ENCODE peak calls at places on chromosome 18, in ten cellular contexts. One of them, this sample, is unnamed.

GRCh38 chr18:47113796-47114540 is 36.3 kb downstream of the HDHD2 start:
- DNase-seq in AG04449: no peak
- DNase-seq in CD8-positive, alpha-beta T cell: no peak
- DNase-seq in activated CD4-positive, alpha-beta T cell treated with anti-CD3 and anti-CD28 coated beads for 24 hours: no peak
- DNase-seq in NCI-H1105 treated with DMSO at 0.1 percent for 48 hours: no peak
- DNase-seq in Caki2: no peak
- DNase-seq in stimulated activated CD4-positive, alpha-beta T cell treated with anti-CD3 and anti-CD28 coated beads, Interleukin-15, amount 100 ng/mL, for 1 hour: no peak
- DNase-seq in erythroblast: no peak
- DNase-seq in GM23248: peak
- DNase-seq in EL: peak
- DNase-seq in this sample: no peak

GRCh38 chr18:42426496-42427015 is 471.5 kb downstream of the PIK3C3 start:
- DNase-seq in EL: no peak
- DNase-seq in NCI-H1105 treated with DMSO at 0.1 percent for 48 hours: no peak
- DNase-seq in GM23248: no peak
- DNase-seq in erythroblast: no peak
- DNase-seq in AG04449: no peak
- DNase-seq in stimulated activated CD4-positive, alpha-beta T cell treated with anti-CD3 and anti-CD28 coated beads, Interleukin-15, amount 100 ng/mL, for 1 hour: no peak
- DNase-seq in activated CD4-positive, alpha-beta T cell treated with anti-CD3 and anti-CD28 coated beads for 24 hours: no peak
- DNase-seq in Caki2: no peak
- DNase-seq in CD8-positive, alpha-beta T cell: no peak
- DNase-seq in this sample: no peak

GRCh38 chr18:48034651-48035555 is 104.4 kb upstream of the SMAD2 start:
- DNase-seq in CD8-positive, alpha-beta T cell: no peak
- DNase-seq in GM23248: no peak
- DNase-seq in Caki2: no peak
- DNase-seq in EL: no peak
- DNase-seq in stimulated activated CD4-positive, alpha-beta T cell treated with anti-CD3 and anti-CD28 coated beads, Interleukin-15, amount 100 ng/mL, for 1 hour: no peak
- DNase-seq in activated CD4-positive, alpha-beta T cell treated with anti-CD3 and anti-CD28 coated beads for 24 hours: no peak
- DNase-seq in erythroblast: no peak
- DNase-seq in AG04449: no peak
- DNase-seq in NCI-H1105 treated with DMSO at 0.1 percent for 48 hours: no peak
- DNase-seq in this sample: no peak

GRCh38 chr18:76803814-76804213 is 18.5 kb upstream of the ZNF236 start:
- DNase-seq in Caki2: peak
- DNase-seq in stimulated activated CD4-positive, alpha-beta T cell treated with anti-CD3 and anti-CD28 coated beads, Interleukin-15, amount 100 ng/mL, for 1 hour: peak
- DNase-seq in AG04449: no peak
- DNase-seq in CD8-positive, alpha-beta T cell: peak
- DNase-seq in activated CD4-positive, alpha-beta T cell treated with anti-CD3 and anti-CD28 coated beads for 24 hours: peak
- DNase-seq in NCI-H1105 treated with DMSO at 0.1 percent for 48 hours: peak
- DNase-seq in erythroblast: peak
- DNase-seq in GM23248: peak
- DNase-seq in EL: peak
- DNase-seq in this sample: peak

GRCh38 chr18:46555724-46556123 is 101.3 kb downstream of the LOXHD1 start:
- DNase-seq in CD8-positive, alpha-beta T cell: no peak
- DNase-seq in erythroblast: peak
- DNase-seq in GM23248: peak
- DNase-seq in stimulated activated CD4-positive, alpha-beta T cell treated with anti-CD3 and anti-CD28 coated beads, Interleukin-15, amount 100 ng/mL, for 1 hour: no peak
- DNase-seq in EL: peak
- DNase-seq in AG04449: no peak
- DNase-seq in Caki2: no peak
- DNase-seq in NCI-H1105 treated with DMSO at 0.1 percent for 48 hours: no peak
- DNase-seq in activated CD4-positive, alpha-beta T cell treated with anti-CD3 and anti-CD28 coated beads for 24 hours: no peak
- DNase-seq in this sample: no peak

GRCh38 chr18:8870528-8870927 is 165.2 kb downstream of the MTCL1 start:
- DNase-seq in GM23248: peak
- DNase-seq in Caki2: no peak
- DNase-seq in erythroblast: no peak
- DNase-seq in CD8-positive, alpha-beta T cell: no peak
- DNase-seq in stimulated activated CD4-positive, alpha-beta T cell treated with anti-CD3 and anti-CD28 coated beads, Interleukin-15, amount 100 ng/mL, for 1 hour: no peak
- DNase-seq in AG04449: no peak
- DNase-seq in activated CD4-positive, alpha-beta T cell treated with anti-CD3 and anti-CD28 coated beads for 24 hours: no peak
- DNase-seq in EL: peak
- DNase-seq in NCI-H1105 treated with DMSO at 0.1 percent for 48 hours: no peak
- DNase-seq in this sample: no peak

GRCh38 chr18:27661320-27662049 is 476.4 kb upstream of the CHST9 start:
- DNase-seq in CD8-positive, alpha-beta T cell: no peak
- DNase-seq in EL: no peak
- DNase-seq in AG04449: no peak
- DNase-seq in erythroblast: no peak
- DNase-seq in activated CD4-positive, alpha-beta T cell treated with anti-CD3 and anti-CD28 coated beads for 24 hours: no peak
- DNase-seq in stimulated activated CD4-positive, alpha-beta T cell treated with anti-CD3 and anti-CD28 coated beads, Interleukin-15, amount 100 ng/mL, for 1 hour: no peak
- DNase-seq in NCI-H1105 treated with DMSO at 0.1 percent for 48 hours: peak
- DNase-seq in GM23248: no peak
- DNase-seq in Caki2: no peak
- DNase-seq in this sample: no peak

GRCh38 chr18:75081486-75081885 is 127.5 kb downstream of the PTGR3 start:
- DNase-seq in Caki2: no peak
- DNase-seq in NCI-H1105 treated with DMSO at 0.1 percent for 48 hours: no peak
- DNase-seq in stimulated activated CD4-positive, alpha-beta T cell treated with anti-CD3 and anti-CD28 coated beads, Interleukin-15, amount 100 ng/mL, for 1 hour: no peak
- DNase-seq in CD8-positive, alpha-beta T cell: no peak
- DNase-seq in activated CD4-positive, alpha-beta T cell treated with anti-CD3 and anti-CD28 coated beads for 24 hours: no peak
- DNase-seq in erythroblast: no peak
- DNase-seq in AG04449: no peak
- DNase-seq in GM23248: no peak
- DNase-seq in EL: no peak
- DNase-seq in this sample: no peak

GRCh38 chr18:79695269-79695668 is 15.7 kb downstream of the CTDP1 start:
- DNase-seq in CD8-positive, alpha-beta T cell: no peak
- DNase-seq in Caki2: no peak
- DNase-seq in NCI-H1105 treated with DMSO at 0.1 percent for 48 hours: no peak
- DNase-seq in AG04449: no peak
- DNase-seq in activated CD4-positive, alpha-beta T cell treated with anti-CD3 and anti-CD28 coated beads for 24 hours: no peak
- DNase-seq in erythroblast: no peak
- DNase-seq in stimulated activated CD4-positive, alpha-beta T cell treated with anti-CD3 and anti-CD28 coated beads, Interleukin-15, amount 100 ng/mL, for 1 hour: no peak
- DNase-seq in GM23248: peak
- DNase-seq in EL: no peak
- DNase-seq in this sample: no peak

GRCh38 chr18:77111449-77112160 is 21.0 kb downstream of the MBP start:
- DNase-seq in CD8-positive, alpha-beta T cell: no peak
- DNase-seq in Caki2: no peak
- DNase-seq in erythroblast: peak
- DNase-seq in activated CD4-positive, alpha-beta T cell treated with anti-CD3 and anti-CD28 coated beads for 24 hours: no peak
- DNase-seq in stimulated activated CD4-positive, alpha-beta T cell treated with anti-CD3 and anti-CD28 coated beads, Interleukin-15, amount 100 ng/mL, for 1 hour: no peak
- DNase-seq in EL: no peak
- DNase-seq in AG04449: no peak
- DNase-seq in GM23248: no peak
- DNase-seq in NCI-H1105 treated with DMSO at 0.1 percent for 48 hours: no peak
- DNase-seq in this sample: no peak

GRCh38 chr18:34493566-34494358 is 216.3 kb upstream of the DTNA start:
- DNase-seq in CD8-positive, alpha-beta T cell: no peak
- DNase-seq in stimulated activated CD4-positive, alpha-beta T cell treated with anti-CD3 and anti-CD28 coated beads, Interleukin-15, amount 100 ng/mL, for 1 hour: no peak
- DNase-seq in activated CD4-positive, alpha-beta T cell treated with anti-CD3 and anti-CD28 coated beads for 24 hours: no peak
- DNase-seq in Caki2: peak
- DNase-seq in erythroblast: no peak
- DNase-seq in AG04449: no peak
- DNase-seq in NCI-H1105 treated with DMSO at 0.1 percent for 48 hours: peak
- DNase-seq in GM23248: peak
- DNase-seq in EL: peak
- DNase-seq in this sample: no peak

GRCh38 chr18:56168049-56168781 is 470.2 kb downstream of the TXNL1 start:
- DNase-seq in stimulated activated CD4-positive, alpha-beta T cell treated with anti-CD3 and anti-CD28 coated beads, Interleukin-15, amount 100 ng/mL, for 1 hour: no peak
- DNase-seq in Caki2: no peak
- DNase-seq in activated CD4-positive, alpha-beta T cell treated with anti-CD3 and anti-CD28 coated beads for 24 hours: no peak
- DNase-seq in erythroblast: no peak
- DNase-seq in GM23248: peak
- DNase-seq in EL: peak
- DNase-seq in CD8-positive, alpha-beta T cell: no peak
- DNase-seq in NCI-H1105 treated with DMSO at 0.1 percent for 48 hours: no peak
- DNase-seq in AG04449: peak
- DNase-seq in this sample: no peak

GRCh38 chr18:61400714-61401113 is 67.5 kb downstream of the CDH20 start:
- DNase-seq in GM23248: peak
- DNase-seq in EL: peak
- DNase-seq in NCI-H1105 treated with DMSO at 0.1 percent for 48 hours: no peak
- DNase-seq in AG04449: no peak
- DNase-seq in CD8-positive, alpha-beta T cell: no peak
- DNase-seq in Caki2: no peak
- DNase-seq in activated CD4-positive, alpha-beta T cell treated with anti-CD3 and anti-CD28 coated beads for 24 hours: no peak
- DNase-seq in erythroblast: no peak
- DNase-seq in stimulated activated CD4-positive, alpha-beta T cell treated with anti-CD3 and anti-CD28 coated beads, Interleukin-15, amount 100 ng/mL, for 1 hour: no peak
- DNase-seq in this sample: no peak